ENCODE peak calls at places on chromosomes 11 and 22, in four cellular contexts. E, G, P and U are unnamed samples.
A peak's percentile ranks its signal among the peaks of the same experiment; 100 is the strongest.

GRCh38 chr11:67673902-67674301 is 521 bp downstream of the ALDH3B2 start:
- DNase-seq in E (no peak), G (no peak), P (no peak), U (no peak)

GRCh38 chr11:130416537-130416896 is 11.9 kb downstream of the ADAMTS8 start:
- DNase-seq in E (no peak), G (no peak), P (no peak), U (no peak)

GRCh38 chr11:9815486-9816136 is 151.7 kb downstream of the SWAP70 start:
- DNase-seq in E (peak; percentile 87), G (no peak), P (peak; percentile 44), U (no peak)

GRCh38 chr22:41940853-41941765 is 5.8 kb downstream of the CENPM start:
- DNase-seq in E (peak; percentile 91), G (no peak), P (peak; percentile 87), U (peak; percentile 89)

GRCh38 chr22:29820941-29821789 is 16.9 kb downstream of the ASCC2 start:
- DNase-seq in E (peak; percentile 98), G (no peak), P (no peak), U (no peak)

GRCh38 chr22:39117585-39118191 is 20.6 kb downstream of the APOBEC3H start:
- DNase-seq in E (peak; percentile 49), G (no peak), P (peak; percentile 81), U (peak; percentile 62)

GRCh38 chr11:20611892-20612291 is 12.5 kb downstream of the SLC6A5 start:
- DNase-seq in E (no peak), G (no peak), P (no peak), U (no peak)

GRCh38 chr22:37267128-37267587 is 15.2 kb upstream of the CYTH4 start:
- DNase-seq in E (no peak), G (no peak), P (peak; percentile 64), U (peak; percentile 79)

GRCh38 chr22:25838960-25839741 is 97.2 kb downstream of the MYO18B start:
- DNase-seq in E (no peak), G (no peak), P (no peak), U (no peak)

GRCh38 chr11:19938051-19938856 is 222.0 kb downstream of the DBX1 start:
- DNase-seq in E (peak; percentile 54), G (no peak), P (peak; percentile 61), U (peak; percentile 59)

DNA sequence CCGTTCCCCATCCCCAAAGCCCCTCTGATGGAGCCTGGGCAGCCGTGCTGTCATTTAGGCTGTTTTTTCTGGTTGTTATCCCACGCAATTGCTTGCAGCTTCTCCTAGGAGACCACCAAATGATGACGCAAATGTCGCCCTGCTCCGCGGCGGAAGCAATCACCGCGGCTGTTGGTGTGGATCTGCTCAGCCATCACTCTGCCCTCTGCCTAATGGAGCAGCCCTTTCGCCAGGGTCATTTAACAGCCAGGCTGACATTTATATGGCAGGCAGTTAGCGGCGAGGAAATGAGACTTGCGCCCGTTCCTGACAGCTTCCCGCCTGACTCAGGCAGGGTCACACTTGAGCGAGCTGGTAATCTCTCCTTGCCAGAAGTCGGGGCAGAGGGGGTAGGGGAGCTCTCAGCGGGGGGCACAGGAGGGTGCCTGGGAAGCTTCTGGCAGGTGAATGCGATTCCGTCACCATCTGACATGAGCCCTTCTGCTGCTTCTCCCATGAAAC is 97.9 kb upstream of the RTL6 start:
- DNase-seq in E (peak; percentile 42), G (no peak), P (no peak), U (no peak)
- H3K4me2 ChIP-seq in E (peak overlapping the region; percentile 27), G (no peak overlapping the region), P (no peak overlapping the region), U (no peak overlapping the region)

DNA sequence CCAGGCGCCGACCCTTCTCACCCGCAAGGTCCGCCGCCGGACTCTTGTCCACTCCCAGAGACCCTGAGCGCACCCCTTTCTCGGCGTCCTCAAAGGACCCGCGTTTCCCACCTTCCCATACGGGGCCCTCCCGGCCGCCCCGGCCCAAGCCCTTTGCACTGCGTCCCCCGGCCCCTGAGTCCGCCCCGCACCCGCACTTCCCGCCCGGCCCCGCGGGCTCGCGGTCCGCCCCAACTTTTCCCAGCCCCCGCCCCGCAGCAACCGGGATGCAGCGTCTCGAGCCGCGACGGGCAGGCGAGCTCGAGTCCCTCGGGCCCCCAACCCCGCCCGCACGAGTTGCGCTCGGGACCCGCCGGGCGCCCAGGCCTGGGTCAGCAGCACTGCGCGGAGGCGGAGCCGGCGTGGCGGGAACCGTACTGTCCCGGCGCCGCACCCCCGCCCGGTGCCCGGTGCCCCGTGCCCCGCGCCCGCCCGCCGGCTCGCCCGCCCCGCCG is 391 bp downstream of the SMCO4 start:
- DNase-seq in E (no peak), G (no peak), P (peak; percentile 58), U (peak; percentile 45)
- H3K56ac ChIP-seq in E (no peak overlapping the region), G (no peak overlapping the region), P (peak overlapping the region; percentile 82), U (no peak overlapping the region)

GRCh38 chr11:77457340-77457739 is 16.6 kb downstream of the PAK1 start:
- DNase-seq in E (no peak), G (no peak), P (peak; percentile 25), U (peak; percentile 63)
- H3K4me2 ChIP-seq in E (no peak overlapping the region), G (peak overlapping the region; percentile 37), P (no peak overlapping the region), U (peak overlapping the region; percentile 51)

GRCh38 chr11:32809313-32809712 is 14.9 kb upstream of the CCDC73 start:
- DNase-seq in E (peak; percentile 72), G (peak; percentile 70), P (peak; percentile 83), U (peak; percentile 79)
- H3K56ac ChIP-seq in E (no peak overlapping the region), G (no peak overlapping the region), P (no peak overlapping the region), U (no peak overlapping the region)

DNA sequence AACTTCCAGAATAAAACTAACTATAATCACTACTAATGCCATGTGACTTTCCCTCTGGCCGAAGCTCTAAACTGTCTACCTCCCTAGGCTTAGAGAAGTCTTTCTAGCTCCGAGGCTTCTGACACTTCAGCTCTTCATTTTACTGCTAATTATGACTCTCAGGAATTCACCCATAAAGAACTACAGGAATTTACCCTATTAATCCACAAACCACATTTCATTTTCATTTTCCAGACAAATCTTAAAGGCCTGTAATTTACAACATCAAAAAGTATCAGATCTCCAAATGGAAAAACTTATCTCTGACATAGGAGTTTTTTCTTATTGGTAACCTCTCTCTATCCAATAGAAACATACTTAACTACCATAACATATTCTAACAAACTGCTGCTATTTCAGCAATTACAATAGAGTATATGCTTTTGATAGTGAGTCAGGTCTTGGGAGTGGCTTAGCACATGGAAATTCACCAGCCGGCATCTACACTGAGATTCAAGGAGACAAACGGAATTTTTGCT is 33.4 kb downstream of the MRTFA start:
- DNase-seq in E (peak; percentile 78), G (no peak), P (no peak), U (no peak)
- H3K4me2 ChIP-seq in E (peak overlapping the region; percentile 52), G (no peak overlapping the region), P (no peak overlapping the region), U (no peak overlapping the region)